ENCODE peak calls at places on chromosomes 1 and 21, in six cellular contexts. One of them, this sample, is unnamed.

GRCh38 chr21:39087976-39088370 is 95.3 kb downstream of the PSMG1 start:
- DNase-seq in progenitor cell of endocrine pancreas: no peak
- DNase-seq in coronary artery: peak
- DNase-seq in astrocyte of the spinal cord: no peak
- DNase-seq in dorsolateral prefrontal cortex: no peak
- DNase-seq in GM12865: no peak
- DNase-seq in this sample: no peak

GRCh38 chr1:87794788-87795614 is 466.3 kb downstream of the LMO4 start:
- DNase-seq in progenitor cell of endocrine pancreas: no peak
- DNase-seq in coronary artery: no peak
- DNase-seq in astrocyte of the spinal cord: peak
- DNase-seq in dorsolateral prefrontal cortex: no peak
- DNase-seq in GM12865: no peak
- DNase-seq in this sample: peak

GRCh38 chr1:97834903-97835302 is 85.9 kb downstream of the DPYD start:
- DNase-seq in progenitor cell of endocrine pancreas: no peak
- DNase-seq in coronary artery: no peak
- DNase-seq in astrocyte of the spinal cord: no peak
- DNase-seq in dorsolateral prefrontal cortex: no peak
- DNase-seq in GM12865: no peak
- DNase-seq in this sample: no peak

GRCh38 chr1:6519935-6520621 is 28.6 kb upstream of the PLEKHG5 start:
- DNase-seq in progenitor cell of endocrine pancreas: no peak
- DNase-seq in coronary artery: no peak
- DNase-seq in astrocyte of the spinal cord: peak
- DNase-seq in dorsolateral prefrontal cortex: no peak
- DNase-seq in GM12865: no peak
- DNase-seq in this sample: peak

GRCh38 chr1:31467005-31467674 is 54.1 kb downstream of the SERINC2 start:
- DNase-seq in progenitor cell of endocrine pancreas: no peak
- DNase-seq in coronary artery: no peak
- DNase-seq in astrocyte of the spinal cord: peak
- DNase-seq in dorsolateral prefrontal cortex: no peak
- DNase-seq in GM12865: no peak
- DNase-seq in this sample: no peak

GRCh38 chr1:235670157-235670776 is 20.7 kb upstream of the GNG4 start:
- DNase-seq in progenitor cell of endocrine pancreas: no peak
- DNase-seq in coronary artery: no peak
- DNase-seq in astrocyte of the spinal cord: peak
- DNase-seq in dorsolateral prefrontal cortex: no peak
- DNase-seq in GM12865: no peak
- DNase-seq in this sample: no peak

GRCh38 chr1:8217011-8217711 is 100.8 kb upstream of the SLC45A1 start:
- DNase-seq in progenitor cell of endocrine pancreas: peak
- DNase-seq in coronary artery: no peak
- DNase-seq in astrocyte of the spinal cord: no peak
- DNase-seq in dorsolateral prefrontal cortex: no peak
- DNase-seq in GM12865: peak
- DNase-seq in this sample: no peak

GRCh38 chr1:206608108-206608698 is 4.1 kb downstream of the EIF2D start:
- DNase-seq in progenitor cell of endocrine pancreas: peak
- DNase-seq in coronary artery: no peak
- DNase-seq in astrocyte of the spinal cord: peak
- DNase-seq in dorsolateral prefrontal cortex: no peak
- DNase-seq in GM12865: peak
- DNase-seq in this sample: peak

GRCh38 chr1:23555949-23556640 is 3.2 kb downstream of the ID3 start:
- DNase-seq in progenitor cell of endocrine pancreas: no peak
- DNase-seq in coronary artery: peak
- DNase-seq in astrocyte of the spinal cord: peak
- DNase-seq in dorsolateral prefrontal cortex: no peak
- DNase-seq in GM12865: peak
- DNase-seq in this sample: peak

GRCh38 chr1:167955915-167956314 is 19.0 kb upstream of the MPC2 start:
- DNase-seq in progenitor cell of endocrine pancreas: no peak
- DNase-seq in coronary artery: no peak
- DNase-seq in astrocyte of the spinal cord: no peak
- DNase-seq in dorsolateral prefrontal cortex: no peak
- DNase-seq in GM12865: no peak
- DNase-seq in this sample: no peak

GRCh38 chr21:45060675-45061311 is 13.6 kb upstream of the ADARB1 start:
- DNase-seq in progenitor cell of endocrine pancreas: no peak
- DNase-seq in coronary artery: no peak
- DNase-seq in astrocyte of the spinal cord: no peak
- DNase-seq in dorsolateral prefrontal cortex: no peak
- DNase-seq in GM12865: peak
- DNase-seq in this sample: no peak

GRCh38 chr1:161784963-161785362 is 18.8 kb downstream of the ATF6 start:
- DNase-seq in progenitor cell of endocrine pancreas: no peak
- DNase-seq in coronary artery: no peak
- DNase-seq in astrocyte of the spinal cord: no peak
- DNase-seq in dorsolateral prefrontal cortex: no peak
- DNase-seq in GM12865: no peak
- DNase-seq in this sample: no peak

GRCh38 chr1:18542351-18542750 is 61.6 kb downstream of the KLHDC7A start:
- DNase-seq in progenitor cell of endocrine pancreas: no peak
- DNase-seq in coronary artery: peak
- DNase-seq in astrocyte of the spinal cord: no peak
- DNase-seq in dorsolateral prefrontal cortex: no peak
- DNase-seq in GM12865: no peak
- DNase-seq in this sample: no peak

GRCh38 chr1:162304736-162305135 is 71.9 kb downstream of the SPATA46 start:
- DNase-seq in progenitor cell of endocrine pancreas: no peak
- DNase-seq in coronary artery: no peak
- DNase-seq in astrocyte of the spinal cord: no peak
- DNase-seq in dorsolateral prefrontal cortex: no peak
- DNase-seq in GM12865: no peak
- DNase-seq in this sample: no peak

GRCh38 chr1:20322081-20322824 is 31.6 kb downstream of the VWA5B1 start:
- DNase-seq in progenitor cell of endocrine pancreas: no peak
- DNase-seq in coronary artery: no peak
- DNase-seq in astrocyte of the spinal cord: no peak
- DNase-seq in dorsolateral prefrontal cortex: no peak
- DNase-seq in GM12865: peak
- DNase-seq in this sample: no peak

GRCh38 chr1:197984273-197984672 is 67.1 kb downstream of the LHX9 start:
- DNase-seq in progenitor cell of endocrine pancreas: no peak
- DNase-seq in coronary artery: no peak
- DNase-seq in astrocyte of the spinal cord: no peak
- DNase-seq in dorsolateral prefrontal cortex: no peak
- DNase-seq in GM12865: no peak
- DNase-seq in this sample: no peak

GRCh38 chr21:41598561-41599511 is 90.9 kb upstream of the TMPRSS2 start:
- DNase-seq in progenitor cell of endocrine pancreas: no peak
- DNase-seq in coronary artery: peak
- DNase-seq in astrocyte of the spinal cord: no peak
- DNase-seq in dorsolateral prefrontal cortex: no peak
- DNase-seq in GM12865: no peak
- DNase-seq in this sample: no peak

GRCh38 chr1:194028002-194028401 is 841.6 kb upstream of the B3GALT2 start:
- DNase-seq in progenitor cell of endocrine pancreas: no peak
- DNase-seq in coronary artery: no peak
- DNase-seq in astrocyte of the spinal cord: no peak
- DNase-seq in dorsolateral prefrontal cortex: no peak
- DNase-seq in GM12865: no peak
- DNase-seq in this sample: peak

GRCh38 chr1:10451286-10451685 is 1.5 kb downstream of the CORT start:
- DNase-seq in progenitor cell of endocrine pancreas: no peak
- DNase-seq in coronary artery: no peak
- DNase-seq in astrocyte of the spinal cord: peak
- DNase-seq in dorsolateral prefrontal cortex: no peak
- DNase-seq in GM12865: no peak
- DNase-seq in this sample: no peak

GRCh38 chr1:62353853-62354252 is 34.6 kb upstream of the KANK4 start:
- DNase-seq in progenitor cell of endocrine pancreas: no peak
- DNase-seq in coronary artery: no peak
- DNase-seq in astrocyte of the spinal cord: no peak
- DNase-seq in dorsolateral prefrontal cortex: no peak
- DNase-seq in GM12865: no peak
- DNase-seq in this sample: no peak

GRCh38 chr1:11982010-11982392 is 1.8 kb downstream of the MFN2 start:
- DNase-seq in progenitor cell of endocrine pancreas: no peak
- DNase-seq in coronary artery: no peak
- DNase-seq in astrocyte of the spinal cord: no peak
- DNase-seq in dorsolateral prefrontal cortex: no peak
- DNase-seq in GM12865: peak
- DNase-seq in this sample: no peak

GRCh38 chr1:222798111-222798510 is 16.7 kb upstream of the DISP1 start:
- DNase-seq in progenitor cell of endocrine pancreas: no peak
- DNase-seq in coronary artery: no peak
- DNase-seq in astrocyte of the spinal cord: peak
- DNase-seq in dorsolateral prefrontal cortex: no peak
- DNase-seq in GM12865: no peak
- DNase-seq in this sample: peak

GRCh38 chr1:115771847-115772457 is 3.4 kb upstream of the CASQ2 start:
- DNase-seq in progenitor cell of endocrine pancreas: peak
- DNase-seq in coronary artery: peak
- DNase-seq in astrocyte of the spinal cord: peak
- DNase-seq in dorsolateral prefrontal cortex: no peak
- DNase-seq in GM12865: peak
- DNase-seq in this sample: peak

GRCh38 chr1:204336642-204337041 is 23.1 kb downstream of the PLEKHA6 start:
- DNase-seq in progenitor cell of endocrine pancreas: no peak
- DNase-seq in coronary artery: no peak
- DNase-seq in astrocyte of the spinal cord: no peak
- DNase-seq in dorsolateral prefrontal cortex: no peak
- DNase-seq in GM12865: no peak
- DNase-seq in this sample: no peak

GRCh38 chr1:87292684-87293493 is 35.8 kb upstream of the LMO4 start:
- DNase-seq in progenitor cell of endocrine pancreas: peak
- DNase-seq in coronary artery: no peak
- DNase-seq in astrocyte of the spinal cord: peak
- DNase-seq in dorsolateral prefrontal cortex: no peak
- DNase-seq in GM12865: peak
- DNase-seq in this sample: peak

GRCh38 chr1:197955486-197956394 is 38.6 kb downstream of the LHX9 start:
- DNase-seq in progenitor cell of endocrine pancreas: no peak
- DNase-seq in coronary artery: no peak
- DNase-seq in astrocyte of the spinal cord: peak
- DNase-seq in dorsolateral prefrontal cortex: no peak
- DNase-seq in GM12865: no peak
- DNase-seq in this sample: peak

GRCh38 chr1:98975113-98975512 is 29.5 kb downstream of the PLPPR5 start:
- DNase-seq in progenitor cell of endocrine pancreas: no peak
- DNase-seq in coronary artery: no peak
- DNase-seq in astrocyte of the spinal cord: no peak
- DNase-seq in dorsolateral prefrontal cortex: no peak
- DNase-seq in GM12865: no peak
- DNase-seq in this sample: no peak

GRCh38 chr21:44868707-44869106 is 4.8 kb downstream of the PTTG1IP start:
- DNase-seq in progenitor cell of endocrine pancreas: no peak
- DNase-seq in coronary artery: no peak
- DNase-seq in astrocyte of the spinal cord: no peak
- DNase-seq in dorsolateral prefrontal cortex: no peak
- DNase-seq in GM12865: no peak
- DNase-seq in this sample: no peak

DNA sequence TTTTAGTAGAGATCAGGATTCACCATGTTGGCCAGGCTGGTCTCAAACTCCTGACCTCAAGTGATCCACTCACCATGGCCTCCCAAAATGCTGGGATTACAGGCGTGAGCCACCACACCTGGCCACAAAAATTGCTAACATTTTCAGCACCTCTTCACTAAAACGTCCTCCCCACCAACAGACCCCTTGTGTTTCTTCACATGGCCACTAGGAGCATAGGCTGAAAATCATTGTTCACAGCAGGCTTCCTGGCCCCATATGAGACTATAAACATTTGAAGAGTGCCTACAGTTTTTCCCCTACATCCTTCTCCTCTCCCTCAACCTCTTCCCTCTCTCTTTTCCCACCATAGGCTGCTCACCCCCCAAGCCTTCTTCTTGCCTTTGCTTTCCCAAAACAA is 28.0 kb upstream of the SFPQ start:
- DNase-seq in progenitor cell of endocrine pancreas: no peak
- DNase-seq in coronary artery: no peak
- DNase-seq in astrocyte of the spinal cord: no peak
- DNase-seq in dorsolateral prefrontal cortex: no peak
- DNase-seq in GM12865: peak
- DNase-seq in this sample: peak
- TF ChIP-seq CTCF in progenitor cell of endocrine pancreas: peak
- TF ChIP-seq CTCF in coronary artery: no peak
- TF ChIP-seq CTCF in astrocyte of the spinal cord: peak
- TF ChIP-seq CTCF in dorsolateral prefrontal cortex: no peak
- TF ChIP-seq CTCF in GM12865: peak
- TF ChIP-seq CTCF in this sample: peak

GRCh38 chr1:77781683-77782082 is 2.2 kb downstream of the MIGA1 start:
- DNase-seq in progenitor cell of endocrine pancreas: no peak
- DNase-seq in coronary artery: no peak
- DNase-seq in astrocyte of the spinal cord: no peak
- DNase-seq in dorsolateral prefrontal cortex: no peak
- DNase-seq in GM12865: no peak
- DNase-seq in this sample: no peak

GRCh38 chr1:77776007-77776725 is 3.3 kb upstream of the MIGA1 start:
- DNase-seq in progenitor cell of endocrine pancreas: no peak
- DNase-seq in coronary artery: no peak
- DNase-seq in astrocyte of the spinal cord: no peak
- DNase-seq in dorsolateral prefrontal cortex: no peak
- DNase-seq in GM12865: no peak
- DNase-seq in this sample: no peak

GRCh38 chr1:77783141-77783540 is 3.7 kb downstream of the MIGA1 start:
- DNase-seq in progenitor cell of endocrine pancreas: no peak
- DNase-seq in coronary artery: no peak
- DNase-seq in astrocyte of the spinal cord: no peak
- DNase-seq in dorsolateral prefrontal cortex: no peak
- DNase-seq in GM12865: no peak
- DNase-seq in this sample: no peak

GRCh38 chr1:77779529-77780281 is at the start of gene MIGA1:
- DNase-seq in progenitor cell of endocrine pancreas: peak
- DNase-seq in coronary artery: peak
- DNase-seq in astrocyte of the spinal cord: peak
- DNase-seq in dorsolateral prefrontal cortex: peak
- DNase-seq in GM12865: peak
- DNase-seq in this sample: peak
- TF ChIP-seq CTCF in progenitor cell of endocrine pancreas: no peak
- TF ChIP-seq CTCF in coronary artery: no peak
- TF ChIP-seq CTCF in astrocyte of the spinal cord: no peak
- TF ChIP-seq CTCF in dorsolateral prefrontal cortex: peak
- TF ChIP-seq CTCF in GM12865: no peak
- TF ChIP-seq CTCF in this sample: no peak

DNA sequence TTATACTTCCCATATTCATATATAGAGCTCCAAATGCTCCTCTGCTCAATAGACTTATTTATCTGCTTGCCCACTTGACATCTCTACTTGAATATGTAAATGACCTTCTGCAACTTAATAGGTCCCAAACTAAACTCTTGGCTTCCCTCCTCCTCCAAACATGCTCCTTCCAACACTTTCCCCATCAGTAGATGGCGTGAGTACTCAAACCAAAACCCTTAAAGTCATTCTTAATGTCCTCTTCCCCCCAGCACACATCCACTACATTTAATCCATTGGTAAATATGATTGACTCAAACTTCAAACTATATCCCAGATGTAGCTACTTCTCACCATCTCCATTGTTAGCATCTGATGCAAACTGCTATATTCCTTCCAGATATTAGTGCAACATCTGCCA is 48.5 kb upstream of the PBX1 start:
- DNase-seq in progenitor cell of endocrine pancreas: no peak
- DNase-seq in coronary artery: no peak
- DNase-seq in astrocyte of the spinal cord: peak
- DNase-seq in dorsolateral prefrontal cortex: no peak
- DNase-seq in GM12865: no peak
- DNase-seq in this sample: peak
- TF ChIP-seq CTCF in progenitor cell of endocrine pancreas: no peak
- TF ChIP-seq CTCF in coronary artery: no peak
- TF ChIP-seq CTCF in astrocyte of the spinal cord: peak
- TF ChIP-seq CTCF in dorsolateral prefrontal cortex: no peak
- TF ChIP-seq CTCF in GM12865: no peak
- TF ChIP-seq CTCF in this sample: no peak

GRCh38 chr21:34722684-34723300 is 54.0 kb downstream of the CLIC6 start:
- DNase-seq in progenitor cell of endocrine pancreas: peak
- DNase-seq in coronary artery: no peak
- DNase-seq in astrocyte of the spinal cord: no peak
- DNase-seq in dorsolateral prefrontal cortex: no peak
- DNase-seq in GM12865: no peak
- DNase-seq in this sample: peak
- TF ChIP-seq CTCF in progenitor cell of endocrine pancreas: peak
- TF ChIP-seq CTCF in coronary artery: no peak
- TF ChIP-seq CTCF in astrocyte of the spinal cord: peak
- TF ChIP-seq CTCF in dorsolateral prefrontal cortex: peak
- TF ChIP-seq CTCF in GM12865: peak
- TF ChIP-seq CTCF in this sample: peak